ENCODE peak calls at places on chromosomes 16 and 17, in ten cellular contexts. B is AG08395; X is heart left ventricle; F is effector CD4-positive, alpha-beta T cell; U is GM19239; Z is hippocampal formation; T is stimulated activated CD4-positive, alpha-beta T cell treated with anti-CD3 and anti-CD28 coated beads, Interleukin-4, amount 100 ng/mL, for 24 hours; S is PC-9; D is GM06990; I is GM12865. E is an unnamed sample.

GRCh38 chr16:64687089-64687488 is 434.8 kb downstream of the CDH11 start:
- DNase-seq in U (no peak), B (no peak), F (no peak), S (no peak), X (no peak), T (no peak), I (no peak), D (no peak), Z (no peak), E (no peak)

GRCh38 chr17:3916013-3916696 is at the start of gene P2RX1:
- DNase-seq in D (peak), T (peak), B (no peak), Z (no peak), I (peak), X (peak), S (no peak), F (no peak), U (no peak), E (peak)

GRCh38 chr17:63832455-63832854 is 5.0 kb upstream of the FTSJ3 start:
- DNase-seq in D (no peak), T (no peak), X (no peak), U (no peak), Z (no peak), B (no peak), F (no peak), I (no peak), S (no peak), E (no peak)

GRCh38 chr16:49282690-49283375 is 1.2 kb upstream of the CBLN1 start:
- DNase-seq in S (no peak), B (no peak), U (no peak), F (no peak), D (no peak), I (no peak), Z (no peak), X (no peak), T (no peak), E (no peak)

GRCh38 chr17:69348441-69348840 is 21.5 kb upstream of the ABCA5 start:
- DNase-seq in I (no peak), S (peak), D (no peak), T (no peak), Z (no peak), B (no peak), U (no peak), F (no peak), X (no peak), E (no peak)

GRCh38 chr16:85395207-85395912 is 217.8 kb upstream of the GSE1 start:
- DNase-seq in F (no peak), D (no peak), I (peak), T (no peak), U (peak), Z (no peak), B (peak), S (peak), X (peak), E (no peak)

GRCh38 chr17:17402558-17402957 is 74.2 kb upstream of the MED9 start:
- DNase-seq in S (no peak), U (no peak), Z (no peak), I (no peak), X (no peak), B (peak), T (no peak), F (no peak), D (no peak), E (no peak)

GRCh38 chr17:77796201-77796860 is 162.2 kb upstream of the TNRC6C start:
- DNase-seq in B (peak), I (no peak), Z (no peak), D (no peak), X (no peak), U (no peak), T (no peak), S (no peak), F (no peak), E (no peak)

GRCh38 chr17:31190351-31190750 is 95.6 kb downstream of the NF1 start:
- DNase-seq in U (no peak), I (no peak), X (no peak), F (no peak), T (no peak), D (no peak), Z (no peak), S (no peak), B (no peak), E (no peak)

GRCh38 chr16:87728026-87728425 is 37.8 kb downstream of the KLHDC4 start:
- DNase-seq in Z (no peak), F (no peak), T (no peak), B (no peak), D (no peak), U (no peak), S (no peak), X (no peak), I (no peak), E (no peak)

GRCh38 chr17:82047379-82047778 is 4.2 kb downstream of the RFNG start:
- DNase-seq in Z (no peak), B (no peak), I (no peak), U (no peak), F (no peak), D (no peak), T (no peak), S (no peak), X (no peak), E (no peak)

GRCh38 chr16:7541026-7541425 is 208.4 kb downstream of the RBFOX1 start:
- DNase-seq in X (no peak), I (no peak), B (no peak), U (no peak), Z (no peak), S (no peak), F (no peak), T (no peak), D (no peak), E (no peak)

GRCh38 chr17:5588584-5588983 is 4.3 kb upstream of the NLRP1 start:
- DNase-seq in T (no peak), U (no peak), Z (no peak), X (no peak), S (no peak), I (no peak), D (no peak), F (no peak), B (no peak), E (no peak)

GRCh38 chr17:45246861-45247428 is 14.9 kb downstream of the SPATA32 start:
- DNase-seq in X (no peak), Z (no peak), I (peak), S (no peak), D (no peak), F (no peak), U (no peak), B (no peak), T (peak), E (no peak)

GRCh38 chr17:34852614-34853013 is 108.6 kb downstream of the CCT6B start:
- DNase-seq in T (no peak), S (no peak), X (no peak), F (no peak), B (no peak), I (peak), Z (no peak), U (no peak), D (no peak), E (no peak)

GRCh38 chr17:10313037-10313672 is 59.7 kb downstream of the MYH13 start:
- DNase-seq in T (no peak), Z (no peak), B (no peak), U (no peak), X (no peak), F (no peak), I (no peak), S (no peak), D (no peak), E (no peak)

E was measured in effector memory CD4-positive, alpha-beta T cell.